ENCODE peak calls at places on chromosome 2, in five cellular contexts. V is tibial nerve, S is choroid plexus epithelial cell, D is bronchial epithelial cell, T is K562. R is an unnamed sample.

GRCh38 chr2:64463784-64464183 is 9.8 kb downstream of the LGALSL start:
- DNase-seq in V (no peak), S (peak), D (peak), T (no peak), R (peak)

GRCh38 chr2:130972410-130972809 is 120.8 kb downstream of the FAM168B start:
- DNase-seq in V (no peak), S (peak), D (peak), T (no peak), R (no peak)

GRCh38 chr2:215460682-215461081 is 24.8 kb upstream of the FN1 start:
- DNase-seq in V (no peak), S (peak), D (peak), T (no peak), R (peak)

GRCh38 chr2:205245652-205246051 is 436.6 kb upstream of the NRP2 start:
- DNase-seq in V (no peak), S (peak), D (peak), T (no peak), R (peak)

GRCh38 chr2:200860092-200860795 is 4.2 kb downstream of the CLK1 start:
- DNase-seq in V (no peak), S (peak), D (peak), T (no peak), R (peak)

GRCh38 chr2:133955174-133955573 is 298.7 kb upstream of the MGAT5 start:
- DNase-seq in V (no peak), S (no peak), D (no peak), T (peak), R (no peak)

GRCh38 chr2:181673178-181673577 is 7.1 kb downstream of the NEUROD1 start:
- DNase-seq in V (no peak), S (no peak), D (no peak), T (no peak), R (no peak)

GRCh38 chr2:29123584-29124349 is 8.6 kb downstream of the CLIP4 start:
- DNase-seq in V (no peak), S (peak), D (peak), T (no peak), R (peak)

GRCh38 chr2:36450466-36451196 is 95.1 kb downstream of the CRIM1 start:
- DNase-seq in V (no peak), S (peak), D (peak), T (no peak), R (peak)

GRCh38 chr2:176913955-176914354 is 298.6 kb upstream of the HNRNPA3 start:
- DNase-seq in V (no peak), S (no peak), D (no peak), T (no peak), R (no peak)

GRCh38 chr2:202771741-202772470 is 99.7 kb downstream of the ICA1L start:
- DNase-seq in V (no peak), S (no peak), D (no peak), T (no peak), R (peak)

GRCh38 chr2:52934354-52934898 is 833.2 kb upstream of the CHAC2 start:
- DNase-seq in V (no peak), S (peak), D (peak), T (no peak), R (peak)

GRCh38 chr2:156598563-156598962 is 162.4 kb downstream of the GPD2 start:
- DNase-seq in V (no peak), S (no peak), D (no peak), T (no peak), R (no peak)

GRCh38 chr2:25044990-25045389 is 3.1 kb downstream of the EFR3B start:
- DNase-seq in V (no peak), S (no peak), D (no peak), T (no peak), R (no peak)

GRCh38 chr2:207469953-207470699 is 59.6 kb upstream of the CREB1 start:
- DNase-seq in V (no peak), S (no peak), D (no peak), T (no peak), R (no peak)

GRCh38 chr2:85717308-85718005 is 23.3 kb downstream of the GNLY start:
- DNase-seq in V (no peak), S (no peak), D (no peak), T (peak), R (peak)

GRCh38 chr2:225998653-225999052 is 599.1 kb downstream of the NYAP2 start:
- DNase-seq in V (no peak), S (no peak), D (no peak), T (no peak), R (no peak)

GRCh38 chr2:66553370-66553769 is 118.4 kb downstream of the MEIS1 start:
- DNase-seq in V (peak), S (peak), D (peak), T (peak), R (no peak)

GRCh38 chr2:2834105-2834504 is 503.0 kb upstream of the MYT1L start:
- DNase-seq in V (no peak), S (no peak), D (no peak), T (no peak), R (no peak)

GRCh38 chr2:147351789-147352188 is 493.0 kb upstream of the ACVR2A start:
- DNase-seq in V (no peak), S (no peak), D (no peak), T (no peak), R (no peak)

GRCh38 chr2:191678437-191679110 is 638 bp downstream of the NABP1 start:
- DNase-seq in V (peak), S (no peak), D (peak), T (peak), R (peak)

GRCh38 chr2:107711941-107712340 is 114.8 kb upstream of the RGPD4 start:
- DNase-seq in V (no peak), S (no peak), D (no peak), T (no peak), R (no peak)

GRCh38 chr2:147345246-147345645 is 499.6 kb upstream of the ACVR2A start:
- DNase-seq in V (no peak), S (peak), D (peak), T (no peak), R (peak)

GRCh38 chr2:95278051-95278471 is 3.8 kb downstream of the PROM2 start:
- DNase-seq in V (no peak), S (peak), D (peak), T (peak), R (peak)

GRCh38 chr2:23287250-23287704 is 97.7 kb upstream of the KLHL29 start:
- DNase-seq in V (no peak), S (peak), D (peak), T (no peak), R (peak)

GRCh38 chr2:55518846-55519167 is 711 bp upstream of the CFAP36 start:
- DNase-seq in V (no peak), S (peak), D (peak), T (peak), R (peak)

GRCh38 chr2:231883468-231883881 is 42.7 kb downstream of the NPPC start:
- DNase-seq in V (no peak), S (no peak), D (no peak), T (no peak), R (peak)

GRCh38 chr2:190637331-190637734 is 11.6 kb upstream of the NAB1 start:
- DNase-seq in V (no peak), S (peak), D (no peak), T (no peak), R (peak)

GRCh38 chr2:60855989-60856669 is 25.2 kb upstream of the REL start:
- DNase-seq in V (no peak), S (no peak), D (peak), T (peak), R (no peak)

GRCh38 chr2:24785704-24786321 is 7.4 kb downstream of the PTRHD1 start:
- DNase-seq in V (no peak), S (no peak), D (no peak), T (no peak), R (no peak)

GRCh38 chr2:68412127-68412819 is 47.2 kb downstream of the PLEK start:
- DNase-seq in V (no peak), S (no peak), D (no peak), T (no peak), R (no peak)

GRCh38 chr2:61177727-61178549 is 15.9 kb downstream of the C2orf74 start:
- DNase-seq in V (no peak), S (peak), D (no peak), T (peak), R (peak)

GRCh38 chr2:236505071-236505470 is 64.6 kb upstream of the ACKR3 start:
- DNase-seq in V (no peak), S (peak), D (no peak), T (no peak), R (no peak)

GRCh38 chr2:79511320-79511951 is 1.4 kb upstream of the CTNNA2 start:
- DNase-seq in V (no peak), S (peak), D (peak), T (peak), R (peak)

GRCh38 chr2:172928754-172929153 is 146.9 kb upstream of the MAP3K20 start:
- DNase-seq in V (no peak), S (peak), D (peak), T (no peak), R (peak)

GRCh38 chr2:172930871-172931255 is 144.8 kb upstream of the MAP3K20 start:
- DNase-seq in V (no peak), S (no peak), D (no peak), T (no peak), R (no peak)

GRCh38 chr2:172931256-172931894 is 144.3 kb upstream of the MAP3K20 start:
- DNase-seq in V (no peak), S (peak), D (peak), T (peak), R (peak)

GRCh38 chr2:172929644-172930043 is 146.0 kb upstream of the MAP3K20 start:
- DNase-seq in V (no peak), S (peak), D (no peak), T (no peak), R (no peak)

GRCh38 chr2:172931923-172932520 is 143.6 kb upstream of the MAP3K20 start:
- DNase-seq in V (peak), S (peak), D (peak), T (peak), R (peak)
- TF ChIP-seq CTCF in V (peak), S (peak), D (peak), T (peak), R (peak)

GRCh38 chr2:173075781-173076556 is at the start of gene MAP3K20:
- DNase-seq in V (peak), S (peak), D (peak), T (peak), R (peak)

GRCh38 chr2:173079141-173079540 is 3.5 kb downstream of the MAP3K20 start:
- DNase-seq in V (no peak), S (no peak), D (no peak), T (no peak), R (no peak)

GRCh38 chr2:173077506-173078177 is 2.0 kb downstream of the MAP3K20 start:
- DNase-seq in V (no peak), S (peak), D (peak), T (peak), R (peak)

GRCh38 chr2:173076557-173077345 is 1.1 kb downstream of the MAP3K20 start:
- DNase-seq in V (peak), S (peak), D (peak), T (peak), R (peak)

GRCh38 chr2:173075056-173075780 is 428 bp upstream of the MAP3K20 start:
- DNase-seq in V (no peak), S (no peak), D (no peak), T (no peak), R (no peak)
- H3K4me3 ChIP-seq in V (peak), S (peak), D (peak), T (peak), R (peak)

GRCh38 chr2:198137733-198138132 is 333.3 kb downstream of the PLCL1 start:
- DNase-seq in V (no peak), S (no peak), D (no peak), T (no peak), R (no peak)
- TF ChIP-seq CTCF in V (no peak), S (peak), D (no peak), T (no peak), R (no peak)

GRCh38 chr2:240519396-240520142 is 38.2 kb downstream of the ANKMY1 start:
- DNase-seq in V (no peak), S (peak), D (no peak), T (no peak), R (peak)
- H3K4me3 ChIP-seq in V (no peak), S (peak), D (no peak), T (no peak), R (peak)

GRCh38 chr2:150192701-150193100 is 294.8 kb downstream of the RND3 start:
- DNase-seq in V (no peak), S (no peak), D (no peak), T (no peak), R (no peak)

GRCh38 chr2:150188801-150189200 is 298.7 kb downstream of the RND3 start:
- DNase-seq in V (no peak), S (no peak), D (peak), T (no peak), R (no peak)

GRCh38 chr2:150191349-150191748 is 296.1 kb downstream of the RND3 start:
- DNase-seq in V (no peak), S (peak), D (peak), T (no peak), R (peak)

GRCh38 chr2:150190546-150190945 is 296.9 kb downstream of the RND3 start:
- DNase-seq in V (no peak), S (no peak), D (peak), T (no peak), R (no peak)

DNA sequence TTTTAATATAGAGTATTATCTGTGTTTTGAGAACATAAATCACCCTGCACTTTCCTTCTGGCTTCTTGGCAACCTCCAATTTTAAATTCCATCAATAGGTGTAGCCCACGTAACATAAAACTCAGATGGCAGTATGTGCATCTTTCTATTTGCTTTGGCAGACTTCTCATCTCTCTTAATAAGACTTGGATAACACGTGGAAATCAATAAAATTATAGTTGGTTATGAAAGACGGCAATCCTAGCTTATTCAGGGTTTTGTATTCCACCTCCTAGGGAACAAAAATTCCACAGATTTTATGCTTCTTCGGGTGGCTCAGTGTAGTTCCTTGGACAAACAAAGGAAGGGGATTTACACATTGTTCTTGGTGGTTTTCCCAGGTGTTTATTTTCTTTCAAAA is 299.3 kb downstream of the RND3 start:
- DNase-seq in V (no peak), S (peak), D (no peak), T (no peak), R (no peak)
- TF ChIP-seq CTCF in V (no peak), S (no peak), D (no peak), T (no peak), R (no peak)

DNA sequence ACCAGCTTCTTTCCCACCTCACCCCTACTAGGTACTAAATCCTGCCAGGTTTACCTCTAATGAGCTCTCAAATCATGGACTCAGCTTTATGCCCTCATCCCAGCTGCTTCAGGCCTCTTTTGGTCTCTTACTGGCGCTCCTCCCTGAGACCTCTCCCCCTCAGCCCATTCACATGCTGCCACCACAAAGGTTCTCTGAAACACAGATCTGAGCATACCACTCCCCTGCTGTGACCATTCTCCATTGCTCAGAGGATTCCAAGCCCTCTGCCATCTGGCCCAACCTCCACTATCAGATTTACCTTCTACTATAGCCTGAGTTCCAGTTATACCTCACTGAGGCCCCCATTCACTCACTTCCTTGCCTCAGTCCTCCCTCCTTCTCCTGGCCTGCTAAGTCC is 174.8 kb downstream of the ANKRD44 start:
- DNase-seq in V (no peak), S (no peak), D (no peak), T (no peak), R (no peak)
- H3K4me3 ChIP-seq in V (no peak), S (no peak), D (no peak), T (no peak), R (no peak)

R was measured in fibroblast of villous mesenchyme.